ENCODE peak calls at places on chromosomes 3 and 15, in four cellular contexts. V is IMR-90, T is trophoblast cell, Z is mesenchymal stem cell. C is an unnamed sample.

GRCh38 chr3:57942366-57942765 is 65.9 kb upstream of the FLNB start:
- DNase-seq in V (no peak), T (no peak), Z (no peak), C (no peak)

GRCh38 chr3:42736081-42736480 is 33.5 kb upstream of the HHATL start:
- DNase-seq in V (no peak), T (no peak), Z (no peak), C (no peak)

GRCh38 chr15:51460796-51461195 is 119.3 kb downstream of the GLDN start:
- DNase-seq in V (no peak), T (no peak), Z (peak; percentile 4), C (no peak)

GRCh38 chr3:172562881-172563835 is 39.9 kb upstream of the TNFSF10 start:
- DNase-seq in V (peak; percentile 86), T (peak; percentile 48), Z (peak; percentile 98), C (no peak)

GRCh38 chr15:63322541-63322940 is 45.1 kb downstream of the APH1B start:
- DNase-seq in V (peak; percentile 60), T (no peak), Z (peak; percentile 41), C (no peak)

GRCh38 chr3:83877909-83878308 is 1080.9 kb upstream of the CADM2 start:
- DNase-seq in V (no peak), T (no peak), Z (no peak), C (no peak)

GRCh38 chr3:197139586-197139985 is 110.0 kb upstream of the MELTF start:
- DNase-seq in V (no peak), T (no peak), Z (no peak), C (no peak)

GRCh38 chr3:4814302-4814903 is 164.8 kb upstream of the BHLHE40 start:
- DNase-seq in V (no peak), T (no peak), Z (peak; percentile 85), C (no peak)

GRCh38 chr15:59691194-59691805 is 2.2 kb upstream of the BNIP2 start:
- DNase-seq in V (peak; percentile 58), T (peak; percentile 31), Z (peak; percentile 67), C (no peak)

GRCh38 chr15:70557506-70558258 is 205.7 kb downstream of the UACA start:
- DNase-seq in V (no peak), T (no peak), Z (no peak), C (no peak)

GRCh38 chr3:195450731-195451229 is 8.0 kb upstream of the ACAP2 start:
- DNase-seq in V (peak; percentile 91), T (no peak), Z (peak; percentile 94), C (no peak)

GRCh38 chr3:158562674-158563073 is 8.3 kb upstream of the MLF1 start:
- DNase-seq in V (no peak), T (no peak), Z (no peak), C (no peak)

GRCh38 chr15:68818671-68819450 is 1.8 kb downstream of the ANP32A start:
- DNase-seq in V (no peak), T (peak; percentile 41), Z (peak; percentile 59), C (peak; percentile 55)

GRCh38 chr3:13346481-13347389 is 73.4 kb downstream of the NUP210 start:
- DNase-seq in V (no peak), T (no peak), Z (no peak), C (no peak)

GRCh38 chr15:53437985-53438841 is 321.2 kb downstream of the WDR72 start:
- DNase-seq in V (no peak), T (no peak), Z (no peak), C (no peak)

GRCh38 chr3:134242649-134243637 is 7.7 kb downstream of the RYK start:
- DNase-seq in V (peak; percentile 92), T (peak; percentile 49), Z (peak; percentile 80), C (no peak)

GRCh38 chr3:38005076-38006020 is 14.8 kb downstream of the VILL start:
- DNase-seq in V (no peak), T (no peak), Z (no peak), C (no peak)

GRCh38 chr3:134054881-134055280 is 25.2 kb upstream of the SLCO2A1 start:
- DNase-seq in V (no peak), T (no peak), Z (no peak), C (no peak)

GRCh38 chr3:123048480-123049237 is 18.2 kb upstream of the PDIA5 start:
- DNase-seq in V (no peak), T (no peak), Z (no peak), C (no peak)

GRCh38 chr3:116254535-116254934 is 190.8 kb downstream of the LSAMP start:
- DNase-seq in V (no peak), T (no peak), Z (no peak), C (no peak)

GRCh38 chr3:30940740-30941139 is 46.3 kb upstream of the GADL1 start:
- DNase-seq in V (no peak), T (no peak), Z (no peak), C (no peak)

GRCh38 chr15:28106294-28107110 is 7.4 kb upstream of the OCA2 start:
- DNase-seq in V (no peak), T (no peak), Z (peak; percentile 8), C (no peak)

GRCh38 chr15:31256385-31257265 is 70.0 kb upstream of the KLF13 start:
- DNase-seq in V (no peak), T (no peak), Z (no peak), C (no peak)

GRCh38 chr15:31255732-31256384 is 70.8 kb upstream of the KLF13 start:
- DNase-seq in V (no peak), T (no peak), Z (no peak), C (no peak)

GRCh38 chr15:31254431-31255175 is 72.0 kb upstream of the KLF13 start:
- DNase-seq in V (peak; percentile 37), T (no peak), Z (no peak), C (no peak)

GRCh38 chr15:31257286-31257685 is 69.3 kb upstream of the KLF13 start:
- DNase-seq in V (no peak), T (no peak), Z (no peak), C (no peak)

GRCh38 chr15:31255176-31255510 is 71.5 kb upstream of the KLF13 start:
- DNase-seq in V (no peak), T (no peak), Z (no peak), C (no peak)
- H3K9ac ChIP-seq in V (no peak overlapping the region), T (no peak overlapping the region), Z (no peak overlapping the region), C (no peak overlapping the region)

GRCh38 chr3:61866143-61866542 is 304.8 kb downstream of the PTPRG start:
- DNase-seq in V (no peak), T (no peak), Z (no peak), C (no peak)

GRCh38 chr3:61864886-61865285 is 303.5 kb downstream of the PTPRG start:
- DNase-seq in V (no peak), T (no peak), Z (no peak), C (no peak)

GRCh38 chr3:61866961-61867461 is 305.6 kb downstream of the PTPRG start:
- DNase-seq in V (no peak), T (no peak), Z (no peak), C (no peak)

GRCh38 chr3:61863579-61863978 is 302.2 kb downstream of the PTPRG start:
- DNase-seq in V (no peak), T (peak; percentile 50), Z (no peak), C (no peak)

DNA sequence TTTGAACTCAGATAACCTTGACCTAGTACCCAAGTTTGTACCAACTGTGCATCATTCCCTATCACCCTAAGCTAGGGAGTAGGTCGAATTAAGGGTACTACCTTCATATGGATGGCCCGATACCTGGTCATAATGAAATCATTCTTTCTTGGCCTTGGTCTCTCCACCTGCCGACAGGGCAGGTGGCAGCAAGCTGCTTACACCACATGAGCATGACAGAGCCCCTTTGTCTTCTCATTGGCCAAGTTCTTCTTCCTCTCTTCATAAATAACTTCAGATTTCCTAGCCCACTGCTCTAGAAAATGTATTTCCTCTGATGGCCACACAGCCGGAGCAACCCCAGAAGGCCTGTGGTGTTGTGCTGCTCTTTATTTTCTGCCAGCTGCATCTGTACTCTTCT is 304.1 kb downstream of the PTPRG start:
- DNase-seq in V (no peak), T (no peak), Z (no peak), C (no peak)
- H2AK5ac ChIP-seq in V (no peak overlapping the region), T (no peak overlapping the region), Z (peak overlapping the region; percentile 10), C (no peak overlapping the region)

GRCh38 chr3:174229916-174230315 is 629.2 kb upstream of the NAALADL2 start:
- DNase-seq in V (peak; percentile 4), T (no peak), Z (no peak), C (no peak)

GRCh38 chr3:174233511-174233910 is 625.6 kb upstream of the NAALADL2 start:
- DNase-seq in V (no peak), T (no peak), Z (no peak), C (no peak)

GRCh38 chr3:174232658-174233429 is 626.3 kb upstream of the NAALADL2 start:
- DNase-seq in V (no peak), T (no peak), Z (no peak), C (no peak)
- H3K4ac ChIP-seq in V (no peak overlapping the region), T (no peak overlapping the region), Z (no peak overlapping the region), C (no peak overlapping the region)

DNA sequence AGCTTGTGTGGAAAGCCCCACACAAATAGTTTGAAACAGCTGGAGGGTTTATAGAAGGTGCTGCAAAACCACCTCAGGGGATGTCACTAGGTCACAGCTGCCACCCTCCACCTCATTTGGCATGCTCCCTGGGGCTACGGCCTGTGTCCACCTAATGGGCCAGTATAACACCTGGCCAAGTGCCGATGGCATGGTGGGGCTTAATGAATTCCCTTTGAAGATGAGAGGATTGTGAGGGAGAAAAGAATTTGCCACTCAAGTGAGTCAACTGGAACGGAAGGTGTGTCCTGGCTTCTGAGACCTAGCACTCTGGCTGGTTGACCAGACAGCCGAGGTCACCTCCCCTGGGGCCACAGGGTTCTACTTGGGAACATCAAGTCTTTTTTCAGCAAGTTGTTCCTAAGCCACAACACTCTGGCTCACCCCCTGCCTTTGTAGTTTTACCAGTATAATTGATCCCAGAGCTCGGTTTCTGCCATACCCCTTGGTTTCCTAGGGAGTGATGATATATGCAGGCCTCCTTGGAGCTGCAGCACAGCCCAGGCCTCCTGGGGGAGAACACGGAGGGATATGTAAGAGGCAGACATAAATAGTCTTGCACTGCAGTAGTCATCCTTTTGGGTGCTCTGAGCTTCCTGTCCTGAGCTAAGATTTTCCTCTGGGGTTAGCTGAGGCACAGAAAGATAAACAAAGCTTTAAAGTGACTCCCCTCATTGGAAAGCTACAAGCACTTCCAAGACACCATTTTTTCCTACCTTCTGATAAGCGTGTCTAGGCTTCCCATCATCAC is 178.2 kb upstream of the LPP start:
- DNase-seq in V (no peak), T (peak; percentile 94), Z (no peak), C (no peak)
- H3K9ac ChIP-seq in V (no peak overlapping the region), T (no peak overlapping the region), Z (no peak overlapping the region), C (no peak overlapping the region)

GRCh38 chr15:75577401-75578205 is 1.5 kb downstream of the PTPN9 start:
- DNase-seq in V (peak; percentile 28), T (peak; percentile 63), Z (peak; percentile 39), C (peak; percentile 5)
- H2AK5ac ChIP-seq in V (peak overlapping the region; percentile 37), T (no peak overlapping the region), Z (peak overlapping the region; percentile 82), C (no peak overlapping the region)

GRCh38 chr15:79357566-79357965 is 46.7 kb downstream of the TMED3 start:
- DNase-seq in V (no peak), T (no peak), Z (no peak), C (no peak)
- H3K4ac ChIP-seq in V (no peak overlapping the region), T (no peak overlapping the region), Z (no peak overlapping the region), C (no peak overlapping the region)

GRCh38 chr3:182935803-182936202 is 44.5 kb downstream of the DCUN1D1 start:
- DNase-seq in V (no peak), T (no peak), Z (no peak), C (no peak)
- H3K9ac ChIP-seq in V (no peak overlapping the region), T (no peak overlapping the region), Z (no peak overlapping the region), C (no peak overlapping the region)

GRCh38 chr3:10556312-10556711 is 50.9 kb upstream of the ATP2B2 start:
- DNase-seq in V (no peak), T (no peak), Z (no peak), C (no peak)
- H2AK5ac ChIP-seq in V (no peak overlapping the region), T (no peak overlapping the region), Z (no peak overlapping the region), C (no peak overlapping the region)